ENCODE peak calls at places on chromosomes 7 and 10, in eight cellular contexts. H is fibroblast of villous mesenchyme; Q is stimulated activated CD8-positive, alpha-beta memory T cell treated with anti-CD3 and anti-CD28 coated beads, Interleukin-4, amount 100 ng/mL, for 24 hours; Y is osteocyte; O is RWPE1; S is HepG2; U is left colon; A is coronary artery. J is an unnamed sample.

GRCh38 chr10:30804478-30805055 is 175.0 kb upstream of the LYZL2 start:
- DNase-seq in Y (no peak), U (peak), H (peak), Q (no peak), S (no peak), O (no peak), A (peak), J (no peak)

GRCh38 chr7:38512704-38513103 is 118.5 kb downstream of the AMPH start:
- DNase-seq in U (no peak), Q (no peak), O (no peak), A (no peak), H (peak), S (no peak), Y (no peak), J (no peak)

GRCh38 chr7:134406431-134406830 is 52.5 kb downstream of the AKR1B1 start:
- DNase-seq in H (no peak), U (no peak), A (no peak), Q (no peak), S (no peak), Y (no peak), O (no peak), J (no peak)

GRCh38 chr10:129971381-129972144 is 7.5 kb upstream of the EBF3 start:
- DNase-seq in Q (peak), U (no peak), S (peak), A (no peak), O (peak), Y (no peak), H (peak), J (peak)

GRCh38 chr7:84245831-84246230 is 51.2 kb upstream of the SEMA3A start:
- DNase-seq in A (no peak), U (peak), H (no peak), S (peak), Y (no peak), Q (no peak), O (no peak), J (no peak)

GRCh38 chr7:136023134-136023869 is 46.1 kb upstream of the MTPN start:
- DNase-seq in Y (no peak), S (no peak), O (no peak), U (no peak), H (no peak), A (no peak), Q (no peak), J (no peak)

GRCh38 chr10:89091501-89091900 is 100.9 kb downstream of the FAS start:
- DNase-seq in A (no peak), O (no peak), Q (no peak), Y (no peak), H (peak), S (no peak), U (no peak), J (no peak)

GRCh38 chr7:84800846-84801245 is 386.0 kb downstream of the SEMA3D start:
- DNase-seq in O (no peak), U (no peak), Y (no peak), H (no peak), Q (no peak), S (no peak), A (no peak), J (no peak)

GRCh38 chr7:18499407-18500197 is 4.1 kb downstream of the HDAC9 start:
- DNase-seq in S (no peak), O (no peak), A (no peak), H (no peak), Y (no peak), U (no peak), Q (no peak), J (no peak)

GRCh38 chr10:35300063-35300699 is 36.1 kb upstream of the CCNY start:
- DNase-seq in O (peak), S (no peak), Y (peak), H (peak), Q (no peak), A (no peak), U (peak), J (peak)

GRCh38 chr7:159130199-159130775 is 14.4 kb downstream of the VIPR2 start:
- DNase-seq in A (peak), Y (peak), S (no peak), Q (no peak), H (no peak), O (no peak), U (no peak), J (no peak)

J was measured in Caki2.